ENCODE peak calls at places on chromosomes 13 and 19, in five cellular contexts. I is HepG2, U is GM12878, S is H1, P is K562. O is an unnamed sample. For H3K9me3, the result is how much of the 10 kb centered on the place peaks cover.

GRCh38 chr13:40026741-40027140 is 371.3 kb downstream of the COG6 start:
- DNase-seq in I (no peak), U (peak), S (no peak), P (no peak), O (no peak)

GRCh38 chr13:20825476-20825875 is 51.7 kb upstream of the EEF1AKMT1 start:
- DNase-seq in I (no peak), U (no peak), S (no peak), P (no peak), O (no peak)

GRCh38 chr19:344625-345319 is at the start of gene MIER2:
- DNase-seq in I (peak), U (peak), S (peak), P (peak), O (peak)

GRCh38 chr19:1401138-1401888 is at the start of gene GAMT:
- DNase-seq in I (no peak), U (no peak), S (no peak), P (peak), O (no peak)

GRCh38 chr13:41053384-41053826 is 7.9 kb upstream of the WBP4 start:
- DNase-seq in I (no peak), U (peak), S (no peak), P (peak), O (no peak)

GRCh38 chr13:36736119-36736726 is 62.4 kb downstream of the SERTM1 start:
- DNase-seq in I (peak), U (no peak), S (no peak), P (peak), O (peak)

GRCh38 chr19:27777726-27778125 is 1435.2 kb downstream of the UQCRFS1 start:
- DNase-seq in I (no peak), U (no peak), S (no peak), P (no peak), O (no peak)

GRCh38 chr19:39307822-39308530 is 11.8 kb downstream of the IFNL1 start:
- DNase-seq in I (no peak), U (no peak), S (peak), P (no peak), O (no peak)

GRCh38 chr13:91359566-91359965 is 12.1 kb downstream of the MIR17HG start:
- DNase-seq in I (no peak), U (no peak), S (no peak), P (no peak), O (no peak)

GRCh38 chr13:87295636-87296035 is 375.5 kb upstream of the SLITRK5 start:
- DNase-seq in I (no peak), U (no peak), S (no peak), P (no peak), O (no peak)

GRCh38 chr13:113646376-113646775 is 11.6 kb downstream of the ATP4B start:
- DNase-seq in I (no peak), U (no peak), S (no peak), P (no peak), O (no peak)

GRCh38 chr13:25687622-25688225 is 315.9 kb downstream of the ATP8A2 start:
- DNase-seq in I (no peak), U (no peak), S (no peak), P (no peak), O (no peak)

GRCh38 chr19:39138221-39139211 is 12.9 kb downstream of the PAK4 start:
- DNase-seq in I (no peak), U (no peak), S (no peak), P (no peak), O (no peak)

GRCh38 chr13:112575295-112575622 is 12.7 kb downstream of the TUBGCP3 start:
- DNase-seq in I (no peak), U (no peak), S (no peak), P (no peak), O (no peak)

GRCh38 chr19:4660181-4660791 is 9.9 kb downstream of the MYDGF start:
- DNase-seq in I (peak), U (no peak), S (peak), P (peak), O (no peak)

GRCh38 chr13:23959231-23959862 is 62.0 kb upstream of the C1QTNF9B start:
- DNase-seq in I (no peak), U (no peak), S (no peak), P (no peak), O (no peak)

GRCh38 chr13:111275382-111275781 is 45.1 kb upstream of the TEX29 start:
- DNase-seq in I (no peak), U (no peak), S (no peak), P (no peak), O (no peak)

GRCh38 chr19:41868120-41868988 is 8.3 kb downstream of the RPS19 start:
- DNase-seq in I (no peak), U (no peak), S (no peak), P (no peak), O (no peak)

GRCh38 chr19:5990289-5990797 is 12.4 kb upstream of the RANBP3 start:
- DNase-seq in I (no peak), U (no peak), S (peak), P (peak), O (no peak)

GRCh38 chr13:47087841-47088240 is 191.0 kb upstream of the HTR2A start:
- DNase-seq in I (no peak), U (no peak), S (no peak), P (no peak), O (no peak)

GRCh38 chr13:65943711-65944110 is 1286.4 kb downstream of the PCDH9 start:
- DNase-seq in I (no peak), U (no peak), S (no peak), P (no peak), O (no peak)

GRCh38 chr19:1166872-1167573 is 7.0 kb downstream of the SBNO2 start:
- DNase-seq in I (no peak), U (no peak), S (no peak), P (no peak), O (no peak)

GRCh38 chr13:113653264-113654174 is 4.5 kb downstream of the ATP4B start:
- DNase-seq in I (no peak), U (no peak), S (no peak), P (no peak), O (no peak)

GRCh38 chr13:50379584-50379983 is 364.3 kb downstream of the KCNRG start:
- DNase-seq in I (no peak), U (no peak), S (no peak), P (no peak), O (no peak)

GRCh38 chr13:24672141-24673132 is 7.8 kb upstream of the ATP12A start:
- DNase-seq in I (no peak), U (no peak), S (no peak), P (no peak), O (no peak)

GRCh38 chr13:43878897-43879322 is 630 bp downstream of the CCDC122 start:
- DNase-seq in I (peak), U (peak), S (no peak), P (no peak), O (no peak)

GRCh38 chr19:17794731-17795494 is at the start of gene B3GNT3:
- DNase-seq in I (peak), U (no peak), S (peak), P (peak), O (peak)

GRCh38 chr19:33905473-33905936 is 108.8 kb downstream of the KCTD15 start:
- DNase-seq in I (no peak), U (no peak), S (no peak), P (no peak), O (no peak)

GRCh38 chr13:113651511-113652403 is 6.2 kb downstream of the ATP4B start:
- DNase-seq in I (no peak), U (no peak), S (no peak), P (no peak), O (no peak)

GRCh38 chr19:5389353-5389752 is 48.7 kb upstream of the PTPRS start:
- DNase-seq in I (no peak), U (no peak), S (no peak), P (no peak), O (no peak)

GRCh38 chr19:43439183-43440063 is 24.7 kb downstream of the TEX101 start:
- DNase-seq in I (peak), U (no peak), S (no peak), P (no peak), O (peak)

GRCh38 chr19:13208131-13208963 is 58.1 kb downstream of the IER2 start:
- DNase-seq in I (no peak), U (peak), S (no peak), P (no peak), O (no peak)

GRCh38 chr13:30332516-30333165 is 25.3 kb upstream of the KATNAL1 start:
- DNase-seq in I (no peak), U (no peak), S (no peak), P (no peak), O (no peak)

GRCh38 chr19:4697304-4697703 is 26.3 kb downstream of the DPP9 start:
- DNase-seq in I (no peak), U (no peak), S (no peak), P (no peak), O (no peak)

GRCh38 chr13:101218484-101218883 is 197.8 kb downstream of the NALCN start:
- DNase-seq in I (no peak), U (no peak), S (no peak), P (no peak), O (no peak)

GRCh38 chr13:94683426-94683825 is 28.9 kb downstream of the SOX21 start:
- DNase-seq in I (no peak), U (no peak), S (no peak), P (no peak), O (no peak)

GRCh38 chr13:85241045-85241444 is 558.2 kb downstream of the SLITRK6 start:
- DNase-seq in I (no peak), U (no peak), S (no peak), P (no peak), O (peak)

GRCh38 chr13:80716610-80717081 is 375.7 kb upstream of the SPRY2 start:
- DNase-seq in I (no peak), U (no peak), S (peak), P (peak), O (no peak)

GRCh38 chr19:1383311-1384084 is at the start of gene NDUFS7:
- DNase-seq in I (peak), U (peak), S (peak), P (peak), O (peak)

GRCh38 chr19:16143399-16144215 is at the start of gene HSH2D:
- DNase-seq in I (peak), U (peak), S (peak), P (no peak), O (peak)

GRCh38 chr13:48412100-48412556 is 785 bp downstream of the LPAR6 start:
- DNase-seq in I (no peak), U (no peak), S (no peak), P (no peak), O (no peak)

GRCh38 chr13:48412881-48413351 is at the start of gene LPAR6:
- DNase-seq in I (peak), U (no peak), S (no peak), P (no peak), O (no peak)

GRCh38 chr13:48411281-48412099 is 1.4 kb downstream of the LPAR6 start:
- DNase-seq in I (no peak), U (no peak), S (no peak), P (no peak), O (no peak)

GRCh38 chr13:48414501-48414900 is 1.6 kb upstream of the LPAR6 start:
- DNase-seq in I (no peak), U (no peak), S (no peak), P (no peak), O (no peak)

GRCh38 chr13:48415516-48415915 is 2.6 kb upstream of the LPAR6 start:
- DNase-seq in I (no peak), U (no peak), S (no peak), P (no peak), O (no peak)
- H3K9me3 ChIP-seq in I (under half), U (under half), S (under half), P (under half), O (under half)

GRCh38 chr19:49840321-49840720 is 10.6 kb upstream of the PTOV1 start:
- DNase-seq in I (no peak), U (no peak), S (no peak), P (no peak), O (no peak)
- TF ChIP-seq SRF in I (no peak), U (no peak), S (no peak), P (no peak), O (no peak)

DNA sequence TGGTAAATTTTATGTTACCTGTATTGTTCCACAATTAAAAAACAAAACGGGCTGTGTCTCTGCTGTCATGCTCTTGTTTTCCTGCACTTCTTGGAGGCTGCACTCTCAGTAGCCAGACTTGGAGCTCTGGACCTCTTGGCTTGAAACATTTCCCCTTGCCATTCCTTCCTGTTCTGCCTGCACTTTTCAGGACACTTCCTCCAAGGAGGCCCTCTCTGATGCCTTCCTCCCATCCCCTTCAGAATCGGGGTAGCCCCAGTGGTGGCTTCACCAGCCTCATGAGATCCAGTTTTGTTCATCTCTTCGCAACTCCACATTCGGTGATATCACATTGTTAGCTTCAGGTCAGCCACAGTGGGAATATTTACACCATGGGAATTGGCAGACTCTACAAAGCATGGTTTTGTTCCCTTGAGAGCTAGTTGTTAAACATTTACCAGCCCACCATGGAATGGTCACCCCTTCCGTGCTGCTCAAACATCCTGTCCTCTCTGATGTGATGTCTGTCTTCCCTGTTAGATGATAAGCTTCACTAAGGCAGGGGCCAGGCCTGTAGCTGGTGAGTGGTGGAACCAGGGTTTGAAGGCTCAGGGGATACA is 40.2 kb upstream of the PEG3 start:
- DNase-seq in I (peak), U (no peak), S (no peak), P (no peak), O (no peak)
- H3K9me3 ChIP-seq in I (under half), U (under half), S (half or more), P (under half), O (under half)

GRCh38 chr19:52923782-52924593 is 760 bp upstream of the ZNF888 start:
- DNase-seq in I (peak), U (no peak), S (peak), P (peak), O (no peak)
- TF ChIP-seq SRF in I (no peak), U (no peak), S (no peak), P (peak), O (no peak)

GRCh38 chr19:51980116-51980736 is 6.4 kb downstream of the ZNF350 start:
- DNase-seq in I (no peak), U (no peak), S (no peak), P (no peak), O (no peak)
- H3K9me3 ChIP-seq in I (under half), U (under half), S (under half), P (under half), O (under half)

DNA sequence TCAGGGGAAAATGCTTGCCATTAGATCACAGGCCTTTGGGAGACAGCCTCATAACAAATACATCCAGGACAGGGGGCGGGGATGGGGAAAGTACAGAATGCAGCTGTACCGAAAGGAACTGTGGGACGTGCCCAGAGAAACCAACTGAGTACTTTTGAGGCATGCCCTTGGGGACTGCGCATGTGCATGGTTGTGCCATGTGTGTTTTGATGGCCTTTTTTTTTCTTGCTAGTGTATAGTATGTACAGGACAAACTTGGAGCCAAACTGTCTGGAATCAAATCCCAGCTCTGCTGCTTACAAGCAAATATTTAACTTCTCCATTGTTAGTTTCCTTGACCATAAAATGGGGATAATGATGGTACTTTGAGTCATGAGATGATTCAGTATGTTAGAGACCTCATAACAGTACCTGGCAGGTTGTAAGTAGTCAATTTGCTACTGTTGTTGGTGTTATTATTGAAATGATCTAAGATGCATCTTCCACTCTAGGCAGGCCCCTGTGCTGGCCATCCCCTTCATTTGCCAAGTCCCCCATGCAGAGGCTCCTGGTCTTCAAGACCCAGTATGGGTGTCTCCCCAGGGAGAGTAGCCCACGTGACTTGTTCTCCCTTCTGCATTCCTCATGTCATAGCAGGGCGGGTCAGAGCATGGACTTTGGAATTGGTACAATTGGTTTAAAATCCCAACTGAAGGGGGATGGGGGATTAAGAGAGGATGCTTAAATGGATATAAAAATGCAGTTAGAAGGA is 68.2 kb upstream of the NPAS1 start:
- DNase-seq in I (peak), U (no peak), S (no peak), P (no peak), O (peak)
- TF ChIP-seq SRF in I (no peak), U (no peak), S (no peak), P (no peak), O (peak)

GRCh38 chr19:36330226-36330625 is 48.8 kb downstream of the ZFP14 start:
- DNase-seq in I (no peak), U (no peak), S (no peak), P (no peak), O (no peak)
- H3K9me3 ChIP-seq in I (half or more), U (under half), S (under half), P (under half), O (under half)

GRCh38 chr19:3415695-3416094 is 49.3 kb downstream of the NFIC start:
- DNase-seq in I (no peak), U (no peak), S (no peak), P (no peak), O (no peak)

GRCh38 chr19:3423183-3423829 is 56.9 kb downstream of the NFIC start:
- DNase-seq in I (no peak), U (no peak), S (no peak), P (peak), O (no peak)

GRCh38 chr19:3420909-3421619 is 54.7 kb downstream of the NFIC start:
- DNase-seq in I (no peak), U (no peak), S (no peak), P (no peak), O (no peak)

GRCh38 chr19:3420244-3420755 is 53.9 kb downstream of the NFIC start:
- DNase-seq in I (no peak), U (no peak), S (no peak), P (no peak), O (no peak)
- TF ChIP-seq SRF in I (no peak), U (no peak), S (no peak), P (no peak), O (no peak)

GRCh38 chr19:10318807-10319426 is 3.1 kb upstream of the FDX2 start:
- DNase-seq in I (no peak), U (no peak), S (no peak), P (no peak), O (no peak)
- H3K9me3 ChIP-seq in I (under half), U (under half), S (under half), P (under half), O (under half)

O was measured in HCT116.